ENCODE peak calls at places on chromosomes 3 and 15, in seven cellular contexts. One of them, this sample, is unnamed.

GRCh38 chr3:193040836-193041672 is 123.4 kb upstream of the MB21D2 start:
- DNase-seq in keratinocyte: no peak
- DNase-seq in ovary: no peak
- DNase-seq in AG04450: peak
- DNase-seq in stomach: no peak
- DNase-seq in foreskin fibroblast: peak
- DNase-seq in H9: no peak
- DNase-seq in this sample: no peak

GRCh38 chr15:25900901-25901300 is 37.8 kb upstream of the ATP10A start:
- DNase-seq in stomach: no peak
- DNase-seq in keratinocyte: no peak
- DNase-seq in foreskin fibroblast: peak
- DNase-seq in AG04450: no peak
- DNase-seq in ovary: no peak
- DNase-seq in H9: no peak
- DNase-seq in this sample: no peak

GRCh38 chr3:64023187-64023860 is at the start of gene PSMD6:
- DNase-seq in foreskin fibroblast: peak
- DNase-seq in stomach: peak
- DNase-seq in ovary: peak
- DNase-seq in AG04450: peak
- DNase-seq in keratinocyte: peak
- DNase-seq in H9: peak
- DNase-seq in this sample: peak

GRCh38 chr15:35141743-35142356 is 56.8 kb upstream of the NANOGP8 start:
- DNase-seq in H9: no peak
- DNase-seq in keratinocyte: no peak
- DNase-seq in foreskin fibroblast: peak
- DNase-seq in stomach: no peak
- DNase-seq in AG04450: peak
- DNase-seq in ovary: no peak
- DNase-seq in this sample: no peak

GRCh38 chr3:176937994-176938393 is 259.3 kb downstream of the TBL1XR1 start:
- DNase-seq in AG04450: no peak
- DNase-seq in stomach: no peak
- DNase-seq in ovary: no peak
- DNase-seq in foreskin fibroblast: no peak
- DNase-seq in keratinocyte: no peak
- DNase-seq in H9: no peak
- DNase-seq in this sample: no peak

GRCh38 chr3:160005004-160005403 is 16.4 kb downstream of the IL12A start:
- DNase-seq in AG04450: no peak
- DNase-seq in foreskin fibroblast: no peak
- DNase-seq in H9: no peak
- DNase-seq in stomach: no peak
- DNase-seq in keratinocyte: no peak
- DNase-seq in ovary: no peak
- DNase-seq in this sample: no peak

GRCh38 chr3:66472313-66473134 is 28.3 kb downstream of the LRIG1 start:
- DNase-seq in AG04450: no peak
- DNase-seq in ovary: no peak
- DNase-seq in keratinocyte: peak
- DNase-seq in stomach: no peak
- DNase-seq in foreskin fibroblast: peak
- DNase-seq in H9: no peak
- DNase-seq in this sample: no peak

GRCh38 chr3:131728898-131729297 is 226.1 kb upstream of the MRPL3 start:
- DNase-seq in keratinocyte: no peak
- DNase-seq in H9: no peak
- DNase-seq in ovary: no peak
- DNase-seq in stomach: no peak
- DNase-seq in AG04450: no peak
- DNase-seq in foreskin fibroblast: no peak
- DNase-seq in this sample: no peak

GRCh38 chr3:129398803-129399144 is 29.7 kb downstream of the EFCAB12 start:
- DNase-seq in ovary: no peak
- DNase-seq in keratinocyte: no peak
- DNase-seq in stomach: peak
- DNase-seq in H9: no peak
- DNase-seq in foreskin fibroblast: no peak
- DNase-seq in AG04450: no peak
- DNase-seq in this sample: no peak

GRCh38 chr15:68352401-68353062 is 75.0 kb downstream of the FEM1B start:
- DNase-seq in ovary: peak
- DNase-seq in stomach: no peak
- DNase-seq in foreskin fibroblast: peak
- DNase-seq in H9: no peak
- DNase-seq in keratinocyte: peak
- DNase-seq in AG04450: peak
- DNase-seq in this sample: peak

GRCh38 chr3:8482960-8483665 is 18.5 kb upstream of the LMCD1 start:
- DNase-seq in foreskin fibroblast: peak
- DNase-seq in stomach: peak
- DNase-seq in keratinocyte: no peak
- DNase-seq in AG04450: peak
- DNase-seq in H9: no peak
- DNase-seq in ovary: peak
- DNase-seq in this sample: peak

GRCh38 chr15:40338041-40338657 is 2.6 kb downstream of the CCDC9B start:
- DNase-seq in stomach: peak
- DNase-seq in AG04450: no peak
- DNase-seq in foreskin fibroblast: peak
- DNase-seq in H9: peak
- DNase-seq in ovary: peak
- DNase-seq in keratinocyte: no peak
- DNase-seq in this sample: no peak

GRCh38 chr3:176914764-176915163 is 282.5 kb downstream of the TBL1XR1 start:
- DNase-seq in foreskin fibroblast: no peak
- DNase-seq in AG04450: no peak
- DNase-seq in ovary: no peak
- DNase-seq in keratinocyte: no peak
- DNase-seq in stomach: no peak
- DNase-seq in H9: no peak
- DNase-seq in this sample: no peak

GRCh38 chr15:38454687-38455071 is 752 bp downstream of the FAM98B start:
- DNase-seq in ovary: no peak
- DNase-seq in foreskin fibroblast: no peak
- DNase-seq in stomach: no peak
- DNase-seq in H9: no peak
- DNase-seq in AG04450: no peak
- DNase-seq in keratinocyte: no peak
- DNase-seq in this sample: no peak

GRCh38 chr3:103218793-103219192 is 784.0 kb downstream of the ZPLD1 start:
- DNase-seq in foreskin fibroblast: no peak
- DNase-seq in stomach: no peak
- DNase-seq in ovary: no peak
- DNase-seq in keratinocyte: no peak
- DNase-seq in H9: no peak
- DNase-seq in AG04450: no peak
- DNase-seq in this sample: no peak

GRCh38 chr3:123949606-123950005 is 11.4 kb downstream of the CCDC14 start:
- DNase-seq in ovary: no peak
- DNase-seq in stomach: no peak
- DNase-seq in keratinocyte: no peak
- DNase-seq in foreskin fibroblast: peak
- DNase-seq in H9: no peak
- DNase-seq in AG04450: peak
- DNase-seq in this sample: no peak

GRCh38 chr3:122458992-122459391 is 43.1 kb upstream of the WDR5B start:
- DNase-seq in foreskin fibroblast: peak
- DNase-seq in keratinocyte: no peak
- DNase-seq in AG04450: peak
- DNase-seq in ovary: no peak
- DNase-seq in stomach: no peak
- DNase-seq in H9: no peak
- DNase-seq in this sample: no peak
- TF ChIP-seq CTCF in foreskin fibroblast: no peak
- TF ChIP-seq CTCF in keratinocyte: no peak
- TF ChIP-seq CTCF in AG04450: peak
- TF ChIP-seq CTCF in ovary: peak
- TF ChIP-seq CTCF in stomach: no peak
- TF ChIP-seq CTCF in H9: peak
- TF ChIP-seq CTCF in this sample: peak

GRCh38 chr15:78264304-78265136 is at the start of gene DNAJA4:
- DNase-seq in AG04450: no peak
- DNase-seq in ovary: peak
- DNase-seq in stomach: peak
- DNase-seq in keratinocyte: no peak
- DNase-seq in foreskin fibroblast: no peak
- DNase-seq in H9: peak
- DNase-seq in this sample: no peak
- TF ChIP-seq CTCF in AG04450: no peak
- TF ChIP-seq CTCF in ovary: no peak
- TF ChIP-seq CTCF in stomach: no peak
- TF ChIP-seq CTCF in keratinocyte: no peak
- TF ChIP-seq CTCF in foreskin fibroblast: no peak
- TF ChIP-seq CTCF in H9: no peak
- TF ChIP-seq CTCF in this sample: no peak

GRCh38 chr3:72265250-72265649 is 480.3 kb upstream of the PROK2 start:
- DNase-seq in foreskin fibroblast: no peak
- DNase-seq in AG04450: no peak
- DNase-seq in H9: no peak
- DNase-seq in ovary: no peak
- DNase-seq in keratinocyte: no peak
- DNase-seq in stomach: no peak
- DNase-seq in this sample: no peak
- TF ChIP-seq CTCF in foreskin fibroblast: peak
- TF ChIP-seq CTCF in AG04450: no peak
- TF ChIP-seq CTCF in H9: peak
- TF ChIP-seq CTCF in ovary: no peak
- TF ChIP-seq CTCF in keratinocyte: peak
- TF ChIP-seq CTCF in stomach: no peak
- TF ChIP-seq CTCF in this sample: peak

GRCh38 chr15:80990955-80991354 is 1.3 kb upstream of the MESD start:
- DNase-seq in stomach: no peak
- DNase-seq in keratinocyte: no peak
- DNase-seq in AG04450: no peak
- DNase-seq in ovary: no peak
- DNase-seq in H9: no peak
- DNase-seq in foreskin fibroblast: no peak
- DNase-seq in this sample: no peak

GRCh38 chr15:80992436-80992835 is 2.8 kb upstream of the MESD start:
- DNase-seq in ovary: no peak
- DNase-seq in stomach: no peak
- DNase-seq in foreskin fibroblast: no peak
- DNase-seq in AG04450: no peak
- DNase-seq in H9: no peak
- DNase-seq in keratinocyte: no peak
- DNase-seq in this sample: no peak

GRCh38 chr15:80989518-80990478 is at the start of gene MESD:
- DNase-seq in H9: peak
- DNase-seq in AG04450: peak
- DNase-seq in keratinocyte: peak
- DNase-seq in ovary: peak
- DNase-seq in stomach: peak
- DNase-seq in foreskin fibroblast: peak
- DNase-seq in this sample: peak

GRCh38 chr15:80989110-80989517 is 505 bp downstream of the MESD start:
- DNase-seq in keratinocyte: no peak
- DNase-seq in AG04450: no peak
- DNase-seq in H9: no peak
- DNase-seq in foreskin fibroblast: no peak
- DNase-seq in ovary: no peak
- DNase-seq in stomach: no peak
- DNase-seq in this sample: no peak

DNA sequence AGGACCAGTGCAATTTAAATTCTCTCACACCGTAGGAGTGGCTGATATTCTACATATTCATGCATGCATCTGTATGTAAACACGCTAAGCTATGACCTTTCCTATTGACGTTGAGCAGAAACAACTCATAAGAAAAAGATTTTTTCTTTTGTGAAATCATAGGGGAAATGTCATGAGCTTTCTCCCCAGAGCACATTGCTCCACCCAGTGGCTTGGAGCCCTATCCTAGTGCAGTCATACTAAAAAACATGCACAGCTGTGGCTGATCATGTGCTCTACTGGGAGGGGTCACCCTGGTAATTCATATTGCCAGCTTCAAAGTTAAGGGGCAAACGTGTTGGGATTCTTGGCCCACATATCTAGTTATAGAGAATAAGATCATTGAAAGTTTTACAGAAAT is 1.8 kb upstream of the MESD start:
- DNase-seq in stomach: no peak
- DNase-seq in foreskin fibroblast: peak
- DNase-seq in AG04450: no peak
- DNase-seq in keratinocyte: no peak
- DNase-seq in ovary: peak
- DNase-seq in H9: no peak
- DNase-seq in this sample: no peak
- TF ChIP-seq CTCF in stomach: no peak
- TF ChIP-seq CTCF in foreskin fibroblast: no peak
- TF ChIP-seq CTCF in AG04450: no peak
- TF ChIP-seq CTCF in keratinocyte: peak
- TF ChIP-seq CTCF in ovary: no peak
- TF ChIP-seq CTCF in H9: no peak
- TF ChIP-seq CTCF in this sample: no peak

GRCh38 chr3:14425574-14426304 is 23.3 kb downstream of the SLC6A6 start:
- DNase-seq in stomach: peak
- DNase-seq in foreskin fibroblast: no peak
- DNase-seq in AG04450: no peak
- DNase-seq in ovary: no peak
- DNase-seq in keratinocyte: no peak
- DNase-seq in H9: no peak
- DNase-seq in this sample: no peak
- TF ChIP-seq CTCF in stomach: no peak
- TF ChIP-seq CTCF in foreskin fibroblast: no peak
- TF ChIP-seq CTCF in AG04450: peak
- TF ChIP-seq CTCF in ovary: no peak
- TF ChIP-seq CTCF in keratinocyte: no peak
- TF ChIP-seq CTCF in H9: no peak
- TF ChIP-seq CTCF in this sample: no peak

DNA sequence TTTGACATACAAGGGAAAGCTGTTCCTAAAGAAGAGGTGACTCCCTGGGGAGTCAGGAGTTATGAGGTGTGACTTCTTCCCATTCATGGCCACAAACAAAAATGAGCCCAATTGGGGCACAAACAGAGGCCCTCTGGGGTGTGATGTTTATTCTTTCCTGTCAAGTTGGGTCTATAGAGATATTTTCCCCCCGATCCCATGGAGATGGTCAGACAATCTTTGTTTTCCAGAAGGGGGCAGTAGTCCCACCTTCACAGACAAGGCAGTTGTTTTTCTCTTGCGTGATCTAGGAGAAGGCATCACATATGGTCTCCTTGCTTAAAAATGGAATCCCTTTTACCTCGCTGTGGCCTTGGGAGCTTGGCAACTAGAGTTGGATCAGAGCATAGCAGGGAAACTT is 110.3 kb downstream of the MFSD1 start:
- DNase-seq in ovary: no peak
- DNase-seq in stomach: no peak
- DNase-seq in keratinocyte: no peak
- DNase-seq in AG04450: no peak
- DNase-seq in foreskin fibroblast: no peak
- DNase-seq in H9: peak
- DNase-seq in this sample: no peak
- TF ChIP-seq CTCF in ovary: no peak
- TF ChIP-seq CTCF in stomach: no peak
- TF ChIP-seq CTCF in keratinocyte: no peak
- TF ChIP-seq CTCF in AG04450: no peak
- TF ChIP-seq CTCF in foreskin fibroblast: no peak
- TF ChIP-seq CTCF in H9: peak
- TF ChIP-seq CTCF in this sample: no peak

This sample was measured in osteocyte.